ENCODE peak calls at places on chromosome 2, in seven cellular contexts. E is left ventricle myocardium inferior, O is prostate gland, L is MG63, K is BJ, R is H7, P is lung. D is an unnamed sample. For H3K27me3, the result is how much of the 10 kb centered on the place peaks cover.

GRCh38 chr2:196176142-196176738 is 4.9 kb upstream of the STK17B start:
- DNase-seq in K (no peak), P (no peak), O (no peak), E (no peak), R (no peak), L (no peak), D (no peak)

GRCh38 chr2:10008809-10009176 is 34.6 kb upstream of the KLF11 start:
- DNase-seq in O (no peak), P (no peak), R (no peak), E (no peak), L (no peak), K (no peak), D (peak)

GRCh38 chr2:69711971-69712370 is 30.0 kb upstream of the ANXA4 start:
- DNase-seq in L (no peak), P (no peak), R (no peak), E (no peak), O (no peak), K (no peak), D (no peak)

GRCh38 chr2:113202305-113203216 is 28.8 kb downstream of the PSD4 start:
- DNase-seq in O (no peak), P (no peak), L (no peak), R (no peak), E (no peak), K (no peak), D (no peak)

GRCh38 chr2:167196461-167197252 is 308.4 kb downstream of the XIRP2 start:
- DNase-seq in P (no peak), R (no peak), O (no peak), L (peak), K (no peak), E (peak), D (no peak)

GRCh38 chr2:99615247-99615771 is 125.5 kb upstream of the REV1 start:
- DNase-seq in R (peak), K (no peak), O (no peak), P (no peak), L (peak), E (no peak), D (no peak)

GRCh38 chr2:206160807-206161179 is 1.1 kb downstream of the EEF1B2 start:
- DNase-seq in K (no peak), P (no peak), O (no peak), E (no peak), L (no peak), R (no peak), D (no peak)

GRCh38 chr2:191274404-191274803 is 29.2 kb downstream of the MYO1B start:
- DNase-seq in E (no peak), P (no peak), O (no peak), R (no peak), L (no peak), K (no peak), D (no peak)

GRCh38 chr2:170930132-170931109 is 1.4 kb downstream of the GORASP2 start:
- DNase-seq in P (no peak), L (peak), O (no peak), E (no peak), K (no peak), R (peak), D (peak)

GRCh38 chr2:135182190-135182589 is 130.1 kb downstream of the RAB3GAP1 start:
- DNase-seq in R (peak), O (no peak), P (no peak), E (no peak), K (no peak), L (no peak), D (no peak)

GRCh38 chr2:234482807-234483206 is 14.1 kb downstream of the ARL4C start:
- DNase-seq in K (no peak), E (no peak), P (no peak), L (no peak), O (no peak), R (no peak), D (no peak)

GRCh38 chr2:203549406-203549805 is 14.3 kb upstream of the RAPH1 start:
- DNase-seq in R (no peak), E (no peak), K (no peak), P (no peak), L (no peak), O (no peak), D (peak)

GRCh38 chr2:236617221-236617737 is 47.7 kb downstream of the ACKR3 start:
- DNase-seq in E (no peak), K (no peak), R (no peak), L (no peak), O (no peak), P (no peak), D (no peak)
- H3K27me3 ChIP-seq in E (under half), K (under half), R (under half), L (under half), O (under half), P (under half), D (half or more)

GRCh38 chr2:182447163-182447562 is 20.3 kb upstream of the PDE1A start:
- DNase-seq in P (no peak), E (no peak), K (no peak), O (no peak), R (no peak), L (no peak), D (no peak)

GRCh38 chr2:182448371-182448770 is 21.5 kb upstream of the PDE1A start:
- DNase-seq in R (no peak), L (no peak), E (no peak), O (no peak), K (no peak), P (no peak), D (no peak)

GRCh38 chr2:182446087-182446486 is 19.3 kb upstream of the PDE1A start:
- DNase-seq in R (no peak), P (no peak), E (no peak), O (no peak), K (no peak), L (no peak), D (no peak)

GRCh38 chr2:182445566-182445965 is 18.7 kb upstream of the PDE1A start:
- DNase-seq in R (no peak), K (no peak), L (no peak), P (no peak), O (no peak), E (no peak), D (no peak)

GRCh38 chr2:182447843-182448242 is 21.0 kb upstream of the PDE1A start:
- DNase-seq in R (no peak), P (no peak), O (no peak), L (no peak), E (no peak), K (peak), D (no peak)
- H3K4me3 ChIP-seq in R (no peak), P (no peak), O (no peak), L (no peak), E (no peak), K (no peak), D (no peak)

DNA sequence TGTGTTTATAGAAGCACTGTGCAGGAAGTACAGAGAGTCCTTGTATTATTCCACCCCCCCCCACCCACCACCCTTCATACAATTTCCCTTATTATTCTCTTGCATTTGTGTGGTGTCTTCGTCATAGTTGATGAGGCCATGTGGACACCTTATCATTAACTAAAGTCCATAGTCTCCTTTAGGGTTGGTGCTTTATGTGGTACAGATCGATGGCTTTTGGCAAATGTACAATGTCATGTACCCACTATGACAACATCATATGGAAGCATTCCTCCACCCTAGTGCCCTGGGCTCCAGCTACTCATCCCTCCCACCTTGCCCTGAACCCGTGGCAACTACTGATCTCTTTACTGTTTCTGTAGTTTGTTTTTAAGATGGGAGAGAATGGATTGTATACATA is 93.8 kb upstream of the HDAC4 start:
- DNase-seq in E (no peak), K (no peak), O (no peak), P (no peak), R (no peak), L (no peak), D (no peak)
- H3K27me3 ChIP-seq in E (half or more), K (under half), O (under half), P (under half), R (under half), L (under half), D (under half)

DNA sequence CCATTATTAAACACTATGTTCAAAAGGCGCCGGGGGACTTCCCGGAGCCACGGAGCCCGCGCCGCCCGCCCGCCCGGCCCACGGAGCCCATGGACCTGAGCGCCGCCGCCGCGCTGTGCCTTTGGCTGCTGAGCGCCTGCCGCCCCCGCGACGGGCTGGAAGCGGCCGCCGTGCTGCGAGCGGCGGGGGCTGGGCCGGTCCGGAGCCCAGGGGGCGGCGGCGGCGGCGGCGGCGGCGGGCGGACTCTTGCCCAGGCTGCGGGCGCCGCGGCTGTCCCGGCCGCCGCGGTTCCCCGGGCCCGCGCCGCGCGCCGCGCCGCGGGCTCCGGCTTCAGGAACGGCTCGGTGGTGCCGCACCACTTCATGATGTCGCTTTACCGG is 197 bp downstream of the GDF7 start:
- DNase-seq in R (no peak), P (no peak), E (no peak), K (no peak), L (no peak), O (no peak), D (peak)
- H3K4me3 ChIP-seq in R (peak), P (peak), E (peak), K (peak), L (no peak), O (peak), D (no peak)

D was measured in osteoblast.